ENCODE peak calls at places on chromosomes 5 and 9, in nine cellular contexts. J, K, Q, S, A, L, N, U and O are unnamed samples.

GRCh38 chr9:136728548-136729123 is 14.1 kb downstream of the LCN10 start:
- DNase-seq in K (no peak), N (peak; percentile 59), L (peak; percentile 47), A (peak; percentile 39), J (no peak), U (no peak), Q (no peak), S (no peak), O (no peak)

GRCh38 chr9:74846771-74847170 is 41.0 kb downstream of the TRPM6 start:
- DNase-seq in J (no peak), K (no peak), Q (no peak), L (no peak), U (no peak), A (no peak), N (no peak), S (peak; percentile 4), O (no peak)

GRCh38 chr5:79547429-79547822 is 33.5 kb upstream of the HOMER1 start:
- DNase-seq in K (no peak), U (no peak), S (peak; percentile 84), A (no peak), J (no peak), N (no peak), L (no peak), Q (no peak), O (no peak)

GRCh38 chr5:114438471-114438870 is 76.6 kb downstream of the KCNN2 start:
- DNase-seq in J (no peak), L (no peak), K (no peak), A (no peak), S (no peak), N (no peak), U (no peak), Q (no peak), O (no peak)

GRCh38 chr9:87547665-87548064 is 50.0 kb downstream of the DAPK1 start:
- DNase-seq in J (peak; percentile 66), N (no peak), U (peak; percentile 52), S (peak; percentile 58), L (no peak), A (peak; percentile 29), K (no peak), Q (no peak), O (no peak)

GRCh38 chr5:135426102-135427082 is 20.8 kb downstream of the DCANP1 start:
- DNase-seq in J (no peak), L (peak; percentile 53), K (no peak), S (peak; percentile 68), A (peak; percentile 82), N (peak; percentile 65), Q (peak; percentile 22), U (no peak), O (no peak)

GRCh38 chr5:72379936-72380335 is 59.8 kb downstream of the PTCD2 start:
- DNase-seq in S (peak; percentile 90), N (no peak), A (peak; percentile 30), U (no peak), Q (no peak), K (no peak), L (no peak), J (no peak), O (no peak)

GRCh38 chr5:88883059-88883565 is at the start of gene MEF2C:
- DNase-seq in A (peak; percentile 87), K (peak; percentile 86), S (peak; percentile 51), U (no peak), J (peak; percentile 51), L (peak; percentile 81), Q (no peak), N (peak; percentile 92), O (peak; percentile 31)

GRCh38 chr5:76384705-76385104 is 18.4 kb upstream of the IQGAP2 start:
- DNase-seq in A (no peak), L (no peak), K (no peak), S (no peak), N (no peak), J (no peak), Q (no peak), U (no peak), O (no peak)

GRCh38 chr5:150129813-150130492 is 25.7 kb downstream of the PDGFRB start:
- DNase-seq in A (peak; percentile 88), S (peak; percentile 69), Q (peak; percentile 32), N (peak; percentile 84), J (peak; percentile 78), K (peak; percentile 80), L (peak; percentile 70), U (no peak), O (no peak)

GRCh38 chr5:37090123-37090726 is 159.0 kb downstream of the CPLANE1 start:
- DNase-seq in J (no peak), N (no peak), Q (peak; percentile 22), S (no peak), A (no peak), U (no peak), L (no peak), K (no peak), O (no peak)

GRCh38 chr9:4490705-4491620 is 695 bp downstream of the SLC1A1 start:
- DNase-seq in S (no peak), N (no peak), K (no peak), J (no peak), Q (no peak), U (no peak), L (no peak), A (peak; percentile 8), O (no peak)

GRCh38 chr5:142922223-142922952 is 152.2 kb downstream of the ARHGAP26 start:
- DNase-seq in L (peak; percentile 56), U (no peak), A (peak; percentile 79), Q (no peak), J (no peak), K (no peak), N (peak; percentile 66), S (peak; percentile 66), O (peak; percentile 28)

GRCh38 chr9:99296375-99296951 is 74.4 kb downstream of the SEC61B start:
- DNase-seq in S (no peak), L (no peak), N (peak; percentile 33), K (peak; percentile 45), U (no peak), Q (no peak), J (no peak), A (peak; percentile 16), O (no peak)

GRCh38 chr5:157160001-157160400 is 6.1 kb downstream of the GARIN3 start:
- DNase-seq in A (no peak), U (no peak), K (no peak), Q (no peak), N (no peak), S (no peak), J (no peak), L (no peak), O (no peak)

GRCh38 chr5:179368016-179368805 is 22.9 kb upstream of the ADAMTS2 start:
- DNase-seq in U (no peak), S (no peak), N (no peak), J (no peak), Q (no peak), L (no peak), K (no peak), A (no peak), O (no peak)

GRCh38 chr5:133343196-133343595 is 269.1 kb downstream of the FSTL4 start:
- DNase-seq in Q (peak; percentile 23), S (no peak), K (no peak), U (no peak), J (no peak), N (no peak), A (no peak), L (no peak), O (no peak)

GRCh38 chr9:89351584-89351983 is 33.3 kb downstream of the SECISBP2 start:
- DNase-seq in U (no peak), N (no peak), Q (no peak), L (no peak), A (no peak), J (no peak), K (no peak), S (no peak), O (no peak)

GRCh38 chr9:1273859-1274258 is 223.7 kb downstream of the DMRT2 start:
- DNase-seq in K (no peak), L (no peak), Q (no peak), N (no peak), S (peak; percentile 24), A (no peak), J (no peak), U (peak; percentile 38), O (no peak)

GRCh38 chr9:5002811-5003210 is 17.7 kb downstream of the JAK2 start:
- DNase-seq in N (peak; percentile 9), S (no peak), A (peak; percentile 13), K (no peak), Q (no peak), L (peak; percentile 78), J (no peak), U (no peak), O (peak; percentile 42)

GRCh38 chr5:175728316-175728715 is 70.4 kb downstream of the HRH2 start:
- DNase-seq in L (no peak), N (no peak), J (no peak), S (no peak), K (no peak), Q (no peak), U (no peak), A (no peak), O (no peak)

DNA sequence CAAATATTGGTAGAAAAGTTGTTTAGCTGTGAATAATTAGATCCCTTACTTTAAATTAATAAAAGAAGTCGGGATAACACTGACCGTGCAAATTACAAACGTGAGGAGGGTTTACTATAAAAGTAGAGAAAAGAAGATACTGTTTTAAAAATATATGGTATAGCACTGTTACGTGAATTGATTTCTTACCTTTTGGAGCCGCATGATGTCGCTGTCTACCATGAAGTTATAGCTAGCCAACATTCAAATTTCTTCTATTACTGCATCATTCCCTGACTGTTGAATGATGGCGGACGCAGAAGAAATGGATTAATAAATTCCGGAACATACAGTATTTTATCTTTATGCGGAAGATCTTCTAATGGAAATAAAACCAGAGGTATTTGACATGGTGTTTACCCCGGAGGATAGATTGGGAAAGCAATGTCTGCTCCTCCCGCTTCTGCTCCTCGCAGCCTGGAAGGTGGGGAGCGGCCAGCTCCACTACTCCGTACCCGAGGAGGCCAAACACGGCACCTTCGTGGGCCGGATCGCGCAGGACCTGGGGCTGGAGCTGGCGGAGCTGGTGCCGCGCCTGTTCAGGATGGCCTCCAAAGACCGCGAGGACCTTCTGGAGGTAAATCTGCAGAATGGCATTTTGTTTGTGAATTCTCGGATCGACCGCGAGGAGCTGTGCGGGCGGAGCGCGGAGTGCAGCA is at the start of gene PCDHA6:
- DNase-seq in L (no peak), S (no peak), N (no peak), A (peak; percentile 3), J (no peak), Q (no peak), U (no peak), K (no peak), O (no peak)
- TF ChIP-seq CTCF in L (peak; percentile 15), S (peak; percentile 22), N (no peak), A (no peak), J (no peak), Q (peak; percentile 25), U (no peak), K (no peak), O (peak; percentile 49)

GRCh38 chr9:14400658-14400995 is 86.7 kb upstream of the NFIB start:
- DNase-seq in L (peak; percentile 75), N (peak; percentile 96), J (peak; percentile 31), A (peak; percentile 93), Q (no peak), K (peak; percentile 41), S (peak; percentile 76), U (no peak), O (no peak)
- H3K4me3 ChIP-seq in L (no peak overlapping the region), N (no peak overlapping the region), J (no peak overlapping the region), A (peak overlapping the region; percentile 0), Q (no peak overlapping the region), K (peak overlapping the region; percentile 11), S (no peak overlapping the region), U (no peak overlapping the region), O (no peak overlapping the region)

GRCh38 chr5:139038618-139039305 is 159.4 kb downstream of the SIL1 start:
- DNase-seq in L (no peak), N (no peak), U (no peak), J (no peak), S (no peak), K (no peak), A (no peak), Q (no peak), O (no peak)
- TF ChIP-seq CTCF in L (no peak), N (no peak), U (peak; percentile 5), J (no peak), S (peak; percentile 15), K (peak; percentile 5), A (peak; percentile 26), Q (no peak), O (no peak)

GRCh38 chr9:133915534-133916158 is 76.5 kb downstream of the VAV2 start:
- DNase-seq in J (no peak), K (no peak), L (no peak), Q (no peak), N (no peak), U (no peak), A (no peak), S (no peak), O (no peak)
- H3K4me3 ChIP-seq in J (no peak overlapping the region), K (no peak overlapping the region), L (no peak overlapping the region), Q (no peak overlapping the region), N (no peak overlapping the region), U (no peak overlapping the region), A (no peak overlapping the region), S (no peak overlapping the region), O (no peak overlapping the region)